ENCODE peak calls at places on chromosome 10, in five cellular contexts. O is OCI-M1; V is GM04503; H is Caki2; I is stimulated activated CD4-positive, alpha-beta T cell treated with anti-CD3 and anti-CD28 coated beads, Interleukin-4, amount 100 ng/mL, for 48 hours. K is an unnamed sample.

GRCh38 chr10:15181576-15182156 is 13.2 kb upstream of the NMT2 start:
- DNase-seq in O (peak; percentile 14), I (no peak), H (no peak), V (no peak), K (no peak)

GRCh38 chr10:119443441-119443840 is 99.1 kb downstream of the RGS10 start:
- DNase-seq in V (no peak), I (no peak), O (no peak), H (no peak), K (no peak)

GRCh38 chr10:103535595-103535994 is 42.1 kb downstream of the NEURL1 start:
- DNase-seq in O (no peak), H (no peak), V (no peak), I (no peak), K (no peak)

GRCh38 chr10:46253076-46254006 is 33.5 kb upstream of the ANTXRL start:
- DNase-seq in I (no peak), H (no peak), V (no peak), O (no peak), K (no peak)

GRCh38 chr10:36248314-36248981 is 606.4 kb upstream of the FZD8 start:
- DNase-seq in H (no peak), I (no peak), V (no peak), O (no peak), K (no peak)

GRCh38 chr10:43196131-43196980 is 58.1 kb downstream of the CSGALNACT2 start:
- DNase-seq in H (no peak), O (no peak), I (no peak), V (no peak), K (no peak)

GRCh38 chr10:21170216-21170615 is 273.1 kb upstream of the NEBL start:
- DNase-seq in O (no peak), H (no peak), I (no peak), V (no peak), K (no peak)

GRCh38 chr10:123869015-123869414 is 22.6 kb downstream of the CPXM2 start:
- DNase-seq in I (no peak), O (no peak), H (no peak), V (no peak), K (no peak)

GRCh38 chr10:76252733-76253132 is 821.3 kb downstream of the LRMDA start:
- DNase-seq in V (no peak), I (no peak), H (no peak), O (no peak), K (no peak)

GRCh38 chr10:3365630-3366029 is 193.0 kb upstream of the PITRM1 start:
- DNase-seq in I (no peak), V (no peak), H (peak; percentile 34), O (no peak), K (no peak)

GRCh38 chr10:57420881-57421280 is 846.8 kb downstream of the IPMK start:
- DNase-seq in V (no peak), H (no peak), I (no peak), O (no peak), K (no peak)

GRCh38 chr10:19795691-19796090 is 20.5 kb upstream of the PLXDC2 start:
- DNase-seq in V (no peak), O (no peak), H (no peak), I (no peak), K (no peak)

GRCh38 chr10:103575416-103576075 is 82.0 kb downstream of the NEURL1 start:
- DNase-seq in H (no peak), O (no peak), I (no peak), V (no peak), K (no peak)

GRCh38 chr10:91642831-91643692 is 10.2 kb upstream of the PPP1R3C start:
- DNase-seq in V (no peak), H (no peak), I (no peak), O (no peak), K (no peak)

GRCh38 chr10:112140110-112140755 is 43.3 kb downstream of the GPAM start:
- DNase-seq in V (no peak), H (peak; percentile 61), I (peak; percentile 75), O (peak; percentile 87), K (peak; percentile 54)

GRCh38 chr10:20698837-20699236 is 198.3 kb downstream of the NEBL start:
- DNase-seq in O (no peak), H (no peak), V (no peak), I (no peak), K (no peak)

GRCh38 chr10:55283041-55283440 is 482.0 kb upstream of the PCDH15 start:
- DNase-seq in O (no peak), V (no peak), H (no peak), I (no peak), K (no peak)

GRCh38 chr10:63267414-63268138 is 134.4 kb downstream of the NRBF2 start:
- DNase-seq in H (peak; percentile 58), I (no peak), V (peak; percentile 44), O (peak; percentile 88), K (peak; percentile 66)

GRCh38 chr10:60817135-60817805 is 39.0 kb downstream of the CDK1 start:
- DNase-seq in O (no peak), V (no peak), H (no peak), I (no peak), K (no peak)

GRCh38 chr10:71287456-71287855 is 31.6 kb upstream of the SLC29A3 start:
- DNase-seq in O (no peak), V (no peak), H (no peak), I (no peak), K (no peak)

GRCh38 chr10:109912335-109913282 is 10.7 kb downstream of the XPNPEP1 start:
- DNase-seq in H (peak; percentile 48), I (no peak), O (no peak), V (no peak), K (peak; percentile 79)

GRCh38 chr10:55091691-55092328 is 290.8 kb upstream of the PCDH15 start:
- DNase-seq in O (peak; percentile 62), V (no peak), I (no peak), H (peak; percentile 5), K (peak; percentile 9)

GRCh38 chr10:35372329-35372728 is 36.0 kb downstream of the CCNY start:
- DNase-seq in H (peak; percentile 90), V (no peak), O (no peak), I (no peak), K (no peak)

GRCh38 chr10:3115685-3116084 is 48.3 kb downstream of the PFKP start:
- DNase-seq in I (no peak), O (no peak), V (no peak), H (no peak), K (no peak)

GRCh38 chr10:124478517-124478916 is 16.9 kb downstream of the LHPP start:
- DNase-seq in I (no peak), V (no peak), O (no peak), H (no peak), K (no peak)

GRCh38 chr10:43012578-43012977 is 64.3 kb upstream of the RET start:
- DNase-seq in V (no peak), O (no peak), I (no peak), H (no peak), K (no peak)

GRCh38 chr10:71250842-71251241 is 38.5 kb downstream of the UNC5B start:
- DNase-seq in I (no peak), V (no peak), O (no peak), H (no peak), K (no peak)

K was measured in astrocyte of the cerebellum.